ENCODE peak calls at places on chromosomes 2 and 18, in four cellular contexts. One of them, this sample, is unnamed.

GRCh38 chr2:201420442-201421113 is 30.7 kb downstream of the TRAK2 start:
- DNase-seq in A549: no peak
- DNase-seq in endothelial cell of umbilical vein: peak
- DNase-seq in GM12878: no peak
- DNase-seq in this sample: no peak

GRCh38 chr2:234480337-234480736 is 16.5 kb downstream of the ARL4C start:
- DNase-seq in A549: no peak
- DNase-seq in endothelial cell of umbilical vein: no peak
- DNase-seq in GM12878: no peak
- DNase-seq in this sample: no peak

GRCh38 chr2:95297639-95298395 is 670 bp downstream of the KCNIP3 start:
- DNase-seq in A549: no peak
- DNase-seq in endothelial cell of umbilical vein: no peak
- DNase-seq in GM12878: no peak
- DNase-seq in this sample: no peak

GRCh38 chr18:32019251-32019943 is 772 bp downstream of the RNF125 start:
- DNase-seq in A549: peak
- DNase-seq in endothelial cell of umbilical vein: no peak
- DNase-seq in GM12878: no peak
- DNase-seq in this sample: peak

GRCh38 chr2:47214990-47215389 is 59.9 kb upstream of the STPG4 start:
- DNase-seq in A549: no peak
- DNase-seq in endothelial cell of umbilical vein: no peak
- DNase-seq in GM12878: no peak
- DNase-seq in this sample: no peak

GRCh38 chr2:101135412-101136296 is 15.5 kb downstream of the TBC1D8 start:
- DNase-seq in A549: no peak
- DNase-seq in endothelial cell of umbilical vein: no peak
- DNase-seq in GM12878: no peak
- DNase-seq in this sample: no peak

GRCh38 chr2:112577756-112578155 is 6.7 kb upstream of the CHCHD5 start:
- DNase-seq in A549: no peak
- DNase-seq in endothelial cell of umbilical vein: no peak
- DNase-seq in GM12878: no peak
- DNase-seq in this sample: no peak

GRCh38 chr18:55416791-55417190 is 171.2 kb downstream of the TCF4 start:
- DNase-seq in A549: no peak
- DNase-seq in endothelial cell of umbilical vein: no peak
- DNase-seq in GM12878: no peak
- DNase-seq in this sample: no peak

GRCh38 chr2:133887676-133888040 is 319.4 kb upstream of the NCKAP5 start:
- DNase-seq in A549: no peak
- DNase-seq in endothelial cell of umbilical vein: no peak
- DNase-seq in GM12878: no peak
- DNase-seq in this sample: no peak

GRCh38 chr2:99643824-99644787 is 154.3 kb upstream of the REV1 start:
- DNase-seq in A549: no peak
- DNase-seq in endothelial cell of umbilical vein: no peak
- DNase-seq in GM12878: no peak
- DNase-seq in this sample: no peak

GRCh38 chr2:148560501-148560900 is 84.0 kb upstream of the EPC2 start:
- DNase-seq in A549: no peak
- DNase-seq in endothelial cell of umbilical vein: no peak
- DNase-seq in GM12878: no peak
- DNase-seq in this sample: no peak

GRCh38 chr2:234292205-234292954 is 204.5 kb downstream of the ARL4C start:
- DNase-seq in A549: no peak
- DNase-seq in endothelial cell of umbilical vein: peak
- DNase-seq in GM12878: peak
- DNase-seq in this sample: peak

GRCh38 chr2:21415234-21415633 is 291.5 kb downstream of the TDRD15 start:
- DNase-seq in A549: no peak
- DNase-seq in endothelial cell of umbilical vein: no peak
- DNase-seq in GM12878: no peak
- DNase-seq in this sample: peak

GRCh38 chr2:144520718-144521487 is 984 bp upstream of the ZEB2 start:
- DNase-seq in A549: no peak
- DNase-seq in endothelial cell of umbilical vein: peak
- DNase-seq in GM12878: no peak
- DNase-seq in this sample: no peak

GRCh38 chr18:23373564-23373963 is 79.5 kb upstream of the RIOK3 start:
- DNase-seq in A549: no peak
- DNase-seq in endothelial cell of umbilical vein: no peak
- DNase-seq in GM12878: no peak
- DNase-seq in this sample: no peak

GRCh38 chr2:117702098-117702497 is 112.4 kb upstream of the DDX18 start:
- DNase-seq in A549: no peak
- DNase-seq in endothelial cell of umbilical vein: no peak
- DNase-seq in GM12878: no peak
- DNase-seq in this sample: no peak

GRCh38 chr2:75920721-75921551 is 210.2 kb upstream of the GCFC2 start:
- DNase-seq in A549: no peak
- DNase-seq in endothelial cell of umbilical vein: no peak
- DNase-seq in GM12878: no peak
- DNase-seq in this sample: no peak

GRCh38 chr2:222424729-222425671 is 657 bp downstream of the SGPP2 start:
- DNase-seq in A549: no peak
- DNase-seq in endothelial cell of umbilical vein: no peak
- DNase-seq in GM12878: no peak
- DNase-seq in this sample: no peak

GRCh38 chr2:158502984-158503383 is 46.2 kb downstream of the PKP4 start:
- DNase-seq in A549: peak
- DNase-seq in endothelial cell of umbilical vein: peak
- DNase-seq in GM12878: no peak
- DNase-seq in this sample: no peak

GRCh38 chr2:211760103-211760502 is 778.5 kb downstream of the ERBB4 start:
- DNase-seq in A549: no peak
- DNase-seq in endothelial cell of umbilical vein: no peak
- DNase-seq in GM12878: no peak
- DNase-seq in this sample: no peak

GRCh38 chr2:175805442-175806114 is 196.5 kb downstream of the LNPK start:
- DNase-seq in A549: no peak
- DNase-seq in endothelial cell of umbilical vein: no peak
- DNase-seq in GM12878: no peak
- DNase-seq in this sample: peak

GRCh38 chr2:134665729-134666506 is 52.9 kb downstream of the TMEM163 start:
- DNase-seq in A549: no peak
- DNase-seq in endothelial cell of umbilical vein: no peak
- DNase-seq in GM12878: no peak
- DNase-seq in this sample: no peak

GRCh38 chr2:214809751-214810564 is 475 bp upstream of the BARD1 start:
- DNase-seq in A549: peak
- DNase-seq in endothelial cell of umbilical vein: peak
- DNase-seq in GM12878: peak
- DNase-seq in this sample: peak

GRCh38 chr2:240392948-240393830 is 42.3 kb upstream of the GPC1 start:
- DNase-seq in A549: no peak
- DNase-seq in endothelial cell of umbilical vein: no peak
- DNase-seq in GM12878: no peak
- DNase-seq in this sample: no peak

GRCh38 chr2:224442092-224442999 is 40.4 kb upstream of the FAM124B start:
- DNase-seq in A549: no peak
- DNase-seq in endothelial cell of umbilical vein: peak
- DNase-seq in GM12878: no peak
- DNase-seq in this sample: no peak

GRCh38 chr2:189276277-189276676 is 96.7 kb upstream of the COL5A2 start:
- DNase-seq in A549: no peak
- DNase-seq in endothelial cell of umbilical vein: peak
- DNase-seq in GM12878: no peak
- DNase-seq in this sample: no peak

GRCh38 chr2:54957321-54957999 is 92.8 kb downstream of the RTN4 start:
- DNase-seq in A549: no peak
- DNase-seq in endothelial cell of umbilical vein: no peak
- DNase-seq in GM12878: no peak
- DNase-seq in this sample: no peak

GRCh38 chr2:235901243-235901642 is 266.9 kb downstream of the GBX2 start:
- DNase-seq in A549: no peak
- DNase-seq in endothelial cell of umbilical vein: peak
- DNase-seq in GM12878: no peak
- DNase-seq in this sample: no peak

GRCh38 chr2:47288864-47289263 is 114.1 kb upstream of the MSH2 start:
- DNase-seq in A549: no peak
- DNase-seq in endothelial cell of umbilical vein: no peak
- DNase-seq in GM12878: no peak
- DNase-seq in this sample: peak

GRCh38 chr2:65438137-65438899 is 5.9 kb upstream of the SPRED2 start:
- DNase-seq in A549: no peak
- DNase-seq in endothelial cell of umbilical vein: no peak
- DNase-seq in GM12878: no peak
- DNase-seq in this sample: no peak

GRCh38 chr18:32470136-32470712 is 458 bp downstream of the GAREM1 start:
- DNase-seq in A549: peak
- DNase-seq in endothelial cell of umbilical vein: peak
- DNase-seq in GM12878: no peak
- DNase-seq in this sample: peak

GRCh38 chr18:9103488-9103887 is 989 bp downstream of the NDUFV2 start:
- DNase-seq in A549: no peak
- DNase-seq in endothelial cell of umbilical vein: peak
- DNase-seq in GM12878: no peak
- DNase-seq in this sample: peak

GRCh38 chr18:5842653-5843052 is 52.7 kb downstream of the TMEM200C start:
- DNase-seq in A549: no peak
- DNase-seq in endothelial cell of umbilical vein: no peak
- DNase-seq in GM12878: no peak
- DNase-seq in this sample: no peak

GRCh38 chr2:108407864-108408729 is 30.3 kb downstream of the SULT1C4 start:
- DNase-seq in A549: no peak
- DNase-seq in endothelial cell of umbilical vein: no peak
- DNase-seq in GM12878: peak
- DNase-seq in this sample: no peak

GRCh38 chr2:201984333-201984732 is 49.3 kb upstream of the FZD7 start:
- DNase-seq in A549: no peak
- DNase-seq in endothelial cell of umbilical vein: no peak
- DNase-seq in GM12878: no peak
- DNase-seq in this sample: no peak

GRCh38 chr2:171707752-171708151 is 20.5 kb downstream of the DYNC1I2 start:
- DNase-seq in A549: no peak
- DNase-seq in endothelial cell of umbilical vein: no peak
- DNase-seq in GM12878: no peak
- DNase-seq in this sample: no peak

GRCh38 chr2:8575011-8575750 is 106.7 kb upstream of the ID2 start:
- DNase-seq in A549: no peak
- DNase-seq in endothelial cell of umbilical vein: no peak
- DNase-seq in GM12878: no peak
- DNase-seq in this sample: peak

GRCh38 chr2:68404901-68405799 is 40.1 kb downstream of the PLEK start:
- DNase-seq in A549: no peak
- DNase-seq in endothelial cell of umbilical vein: no peak
- DNase-seq in GM12878: no peak
- DNase-seq in this sample: no peak

GRCh38 chr18:78743078-78743477 is 236.5 kb upstream of the SALL3 start:
- DNase-seq in A549: no peak
- DNase-seq in endothelial cell of umbilical vein: no peak
- DNase-seq in GM12878: no peak
- DNase-seq in this sample: no peak

GRCh38 chr2:204180671-204181070 is 244.1 kb downstream of the ICOS start:
- DNase-seq in A549: no peak
- DNase-seq in endothelial cell of umbilical vein: no peak
- DNase-seq in GM12878: no peak
- DNase-seq in this sample: no peak

DNA sequence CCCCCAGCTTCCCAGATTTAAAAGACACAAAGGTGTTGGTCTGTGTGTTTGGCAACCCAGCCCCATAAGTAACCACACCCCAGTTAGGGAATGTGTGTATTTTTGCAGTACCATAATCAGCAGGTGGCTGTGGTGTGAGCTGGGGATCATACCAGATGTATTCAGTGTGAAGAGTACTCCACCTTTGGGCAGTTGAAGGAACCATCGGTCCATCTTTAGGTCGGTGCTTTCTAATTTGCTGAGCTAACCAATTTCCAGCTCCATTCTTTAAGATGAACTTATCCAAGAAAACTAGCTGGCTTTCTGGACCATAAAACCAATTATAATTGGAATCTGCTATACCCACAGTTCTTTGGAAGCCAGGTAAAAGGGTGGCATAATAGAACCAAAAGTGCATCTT is 3.2 kb downstream of the DSEL start:
- DNase-seq in A549: peak
- DNase-seq in endothelial cell of umbilical vein: peak
- DNase-seq in GM12878: no peak
- DNase-seq in this sample: no peak
- TF ChIP-seq CTCF in A549: peak
- TF ChIP-seq CTCF in endothelial cell of umbilical vein: peak
- TF ChIP-seq CTCF in GM12878: no peak
- TF ChIP-seq CTCF in this sample: no peak

DNA sequence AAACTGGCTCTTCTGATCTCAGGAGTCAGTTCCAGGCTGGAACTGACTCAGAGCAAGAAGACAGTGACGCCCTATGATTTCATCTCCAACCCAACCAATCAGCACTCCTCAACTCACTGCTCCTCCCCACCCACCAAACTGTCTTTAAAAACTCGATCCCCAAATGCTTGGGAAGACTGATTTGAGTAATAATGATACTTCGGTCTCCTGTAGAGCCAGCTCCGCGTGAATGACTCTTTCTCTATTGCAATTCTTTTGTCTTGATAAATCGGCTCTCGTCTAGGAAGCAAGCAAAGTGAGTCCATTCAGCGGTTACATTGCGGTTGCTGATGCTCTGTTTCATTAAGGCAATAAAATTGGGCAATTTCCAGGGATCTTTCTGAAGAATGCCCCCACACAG is 1025.3 kb upstream of the CNTNAP5 start:
- DNase-seq in A549: no peak
- DNase-seq in endothelial cell of umbilical vein: no peak
- DNase-seq in GM12878: no peak
- DNase-seq in this sample: no peak
- TF ChIP-seq MYC in A549: no peak
- TF ChIP-seq MYC in endothelial cell of umbilical vein: no peak
- TF ChIP-seq MYC in GM12878: no peak
- TF ChIP-seq MYC in this sample: no peak

GRCh38 chr2:159799833-159800232 is 1.8 kb upstream of the CD302 start:
- DNase-seq in A549: no peak
- DNase-seq in endothelial cell of umbilical vein: no peak
- DNase-seq in GM12878: no peak
- DNase-seq in this sample: no peak

GRCh38 chr2:159798376-159798724 is 342 bp upstream of the CD302 start:
- DNase-seq in A549: no peak
- DNase-seq in endothelial cell of umbilical vein: no peak
- DNase-seq in GM12878: no peak
- DNase-seq in this sample: peak

GRCh38 chr2:159793265-159793664 is 4.7 kb downstream of the CD302 start:
- DNase-seq in A549: no peak
- DNase-seq in endothelial cell of umbilical vein: peak
- DNase-seq in GM12878: no peak
- DNase-seq in this sample: no peak

GRCh38 chr2:159797468-159798375 is at the start of gene CD302:
- DNase-seq in A549: peak
- DNase-seq in endothelial cell of umbilical vein: peak
- DNase-seq in GM12878: no peak
- DNase-seq in this sample: peak

GRCh38 chr2:159795781-159796667 is 2.0 kb downstream of the CD302 start:
- DNase-seq in A549: no peak
- DNase-seq in endothelial cell of umbilical vein: peak
- DNase-seq in GM12878: no peak
- DNase-seq in this sample: peak
- H3K4me3 ChIP-seq in A549: no peak
- H3K4me3 ChIP-seq in endothelial cell of umbilical vein: no peak
- H3K4me3 ChIP-seq in GM12878: no peak
- H3K4me3 ChIP-seq in this sample: peak

GRCh38 chr18:6868033-6868432 is 138.5 kb downstream of the ARHGAP28 start:
- DNase-seq in A549: no peak
- DNase-seq in endothelial cell of umbilical vein: no peak
- DNase-seq in GM12878: no peak
- DNase-seq in this sample: no peak
- TF ChIP-seq CTCF in A549: no peak
- TF ChIP-seq CTCF in endothelial cell of umbilical vein: no peak
- TF ChIP-seq CTCF in GM12878: no peak
- TF ChIP-seq CTCF in this sample: no peak